ENCODE peak calls at places on chromosomes 5 and 9, in six cellular contexts. One of them, this sample, is unnamed.

GRCh38 chr5:104659497-104659896 is 1096.9 kb upstream of the NUDT12 start:
- DNase-seq in CD4-positive, alpha-beta memory T cell: no peak
- DNase-seq in tibial nerve: no peak
- DNase-seq in CD4-positive, alpha-beta T cell: no peak
- DNase-seq in psoas muscle: no peak
- DNase-seq in OCI-LY7: no peak
- DNase-seq in this sample: no peak

GRCh38 chr9:84647699-84648098 is 21.8 kb upstream of the NTRK2 start:
- DNase-seq in CD4-positive, alpha-beta memory T cell: no peak
- DNase-seq in tibial nerve: no peak
- DNase-seq in CD4-positive, alpha-beta T cell: no peak
- DNase-seq in psoas muscle: no peak
- DNase-seq in OCI-LY7: no peak
- DNase-seq in this sample: no peak

GRCh38 chr5:177437623-177438022 is 9.0 kb upstream of the PRR7 start:
- DNase-seq in CD4-positive, alpha-beta memory T cell: no peak
- DNase-seq in tibial nerve: no peak
- DNase-seq in CD4-positive, alpha-beta T cell: no peak
- DNase-seq in psoas muscle: no peak
- DNase-seq in OCI-LY7: no peak
- DNase-seq in this sample: no peak

GRCh38 chr9:134545213-134546211 is 96.1 kb upstream of the COL5A1 start:
- DNase-seq in CD4-positive, alpha-beta memory T cell: no peak
- DNase-seq in tibial nerve: no peak
- DNase-seq in CD4-positive, alpha-beta T cell: no peak
- DNase-seq in psoas muscle: peak
- DNase-seq in OCI-LY7: no peak
- DNase-seq in this sample: no peak

GRCh38 chr9:126001581-126002225 is 254.5 kb downstream of the PBX3 start:
- DNase-seq in CD4-positive, alpha-beta memory T cell: no peak
- DNase-seq in tibial nerve: no peak
- DNase-seq in CD4-positive, alpha-beta T cell: no peak
- DNase-seq in psoas muscle: peak
- DNase-seq in OCI-LY7: no peak
- DNase-seq in this sample: no peak

GRCh38 chr9:130039504-130040147 is 3.4 kb downstream of the FNBP1 start:
- DNase-seq in CD4-positive, alpha-beta memory T cell: peak
- DNase-seq in tibial nerve: no peak
- DNase-seq in CD4-positive, alpha-beta T cell: no peak
- DNase-seq in psoas muscle: no peak
- DNase-seq in OCI-LY7: peak
- DNase-seq in this sample: no peak

GRCh38 chr5:148805323-148806290 is 20.8 kb upstream of the ADRB2 start:
- DNase-seq in CD4-positive, alpha-beta memory T cell: no peak
- DNase-seq in tibial nerve: no peak
- DNase-seq in CD4-positive, alpha-beta T cell: no peak
- DNase-seq in psoas muscle: peak
- DNase-seq in OCI-LY7: peak
- DNase-seq in this sample: no peak

GRCh38 chr5:50717615-50718014 is 51.2 kb downstream of the PARP8 start:
- DNase-seq in CD4-positive, alpha-beta memory T cell: no peak
- DNase-seq in tibial nerve: no peak
- DNase-seq in CD4-positive, alpha-beta T cell: no peak
- DNase-seq in psoas muscle: no peak
- DNase-seq in OCI-LY7: no peak
- DNase-seq in this sample: no peak

GRCh38 chr9:133252301-133252776 is 22.7 kb downstream of the ABO start:
- DNase-seq in CD4-positive, alpha-beta memory T cell: no peak
- DNase-seq in tibial nerve: no peak
- DNase-seq in CD4-positive, alpha-beta T cell: no peak
- DNase-seq in psoas muscle: no peak
- DNase-seq in OCI-LY7: no peak
- DNase-seq in this sample: no peak

GRCh38 chr5:138635268-138635667 is 60.1 kb upstream of the HSPA9 start:
- DNase-seq in CD4-positive, alpha-beta memory T cell: no peak
- DNase-seq in tibial nerve: no peak
- DNase-seq in CD4-positive, alpha-beta T cell: no peak
- DNase-seq in psoas muscle: no peak
- DNase-seq in OCI-LY7: no peak
- DNase-seq in this sample: no peak

GRCh38 chr5:124902097-124902821 is 155.8 kb upstream of the ZNF608 start:
- DNase-seq in CD4-positive, alpha-beta memory T cell: no peak
- DNase-seq in tibial nerve: no peak
- DNase-seq in CD4-positive, alpha-beta T cell: no peak
- DNase-seq in psoas muscle: no peak
- DNase-seq in OCI-LY7: peak
- DNase-seq in this sample: no peak

GRCh38 chr5:132419517-132420468 is 50.3 kb downstream of the SLC22A5 start:
- DNase-seq in CD4-positive, alpha-beta memory T cell: peak
- DNase-seq in tibial nerve: peak
- DNase-seq in CD4-positive, alpha-beta T cell: peak
- DNase-seq in psoas muscle: peak
- DNase-seq in OCI-LY7: peak
- DNase-seq in this sample: peak
- H3K27ac ChIP-seq in CD4-positive, alpha-beta memory T cell: peak
- H3K27ac ChIP-seq in tibial nerve: peak
- H3K27ac ChIP-seq in CD4-positive, alpha-beta T cell: peak
- H3K27ac ChIP-seq in psoas muscle: peak
- H3K27ac ChIP-seq in OCI-LY7: peak
- H3K27ac ChIP-seq in this sample: peak

DNA sequence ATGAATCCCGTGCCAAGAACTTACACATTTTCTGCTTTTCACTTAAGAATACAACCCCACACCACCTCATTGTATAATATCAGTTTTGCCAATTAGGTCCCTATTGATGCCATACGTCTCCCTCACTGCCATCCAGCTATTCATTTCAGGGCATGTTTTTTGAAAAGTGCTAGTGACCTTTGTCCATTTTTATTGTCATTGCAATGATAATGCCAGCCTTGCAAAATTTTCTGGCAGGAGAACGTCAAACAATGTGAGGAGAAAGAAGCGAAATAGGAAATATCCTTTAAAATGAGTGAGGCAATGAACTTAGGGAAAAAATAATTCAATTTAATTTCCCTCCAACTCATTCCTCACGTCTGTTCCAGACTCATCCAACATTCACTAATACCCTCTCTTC is 111.8 kb upstream of the CKMT2 start:
- DNase-seq in CD4-positive, alpha-beta memory T cell: no peak
- DNase-seq in tibial nerve: no peak
- DNase-seq in CD4-positive, alpha-beta T cell: no peak
- DNase-seq in psoas muscle: no peak
- DNase-seq in OCI-LY7: no peak
- DNase-seq in this sample: no peak
- H3K27ac ChIP-seq in CD4-positive, alpha-beta memory T cell: no peak
- H3K27ac ChIP-seq in tibial nerve: no peak
- H3K27ac ChIP-seq in CD4-positive, alpha-beta T cell: no peak
- H3K27ac ChIP-seq in psoas muscle: no peak
- H3K27ac ChIP-seq in OCI-LY7: no peak
- H3K27ac ChIP-seq in this sample: no peak

DNA sequence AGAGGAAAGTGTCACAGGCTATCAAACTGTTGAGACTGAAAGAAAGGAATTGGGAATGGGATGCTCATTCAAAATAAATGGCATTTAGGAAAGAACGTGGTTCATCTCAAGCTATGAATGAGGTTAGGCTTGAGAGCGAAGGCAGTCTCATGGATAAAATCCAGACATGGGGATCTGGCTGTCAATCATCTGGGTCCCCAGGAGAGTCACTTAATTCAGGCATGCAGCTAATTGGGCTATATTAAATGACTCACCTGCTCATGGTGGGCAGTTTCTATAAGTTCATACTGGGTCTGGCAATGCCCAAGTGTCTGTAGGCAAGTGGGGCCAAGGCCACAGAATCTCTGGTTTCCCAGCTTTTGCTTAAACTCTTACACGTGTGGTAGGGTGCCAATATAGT is 286.5 kb upstream of the SEMA6A start:
- DNase-seq in CD4-positive, alpha-beta memory T cell: no peak
- DNase-seq in tibial nerve: no peak
- DNase-seq in CD4-positive, alpha-beta T cell: no peak
- DNase-seq in psoas muscle: no peak
- DNase-seq in OCI-LY7: no peak
- DNase-seq in this sample: no peak
- H3K27ac ChIP-seq in CD4-positive, alpha-beta memory T cell: no peak
- H3K27ac ChIP-seq in tibial nerve: no peak
- H3K27ac ChIP-seq in CD4-positive, alpha-beta T cell: no peak
- H3K27ac ChIP-seq in psoas muscle: no peak
- H3K27ac ChIP-seq in OCI-LY7: no peak
- H3K27ac ChIP-seq in this sample: no peak

GRCh38 chr5:150734579-150735384 is 24.0 kb downstream of the DCTN4 start:
- DNase-seq in CD4-positive, alpha-beta memory T cell: no peak
- DNase-seq in tibial nerve: peak
- DNase-seq in CD4-positive, alpha-beta T cell: no peak
- DNase-seq in psoas muscle: peak
- DNase-seq in OCI-LY7: peak
- DNase-seq in this sample: no peak

GRCh38 chr5:150729859-150730258 is 29.0 kb downstream of the DCTN4 start:
- DNase-seq in CD4-positive, alpha-beta memory T cell: no peak
- DNase-seq in tibial nerve: no peak
- DNase-seq in CD4-positive, alpha-beta T cell: no peak
- DNase-seq in psoas muscle: no peak
- DNase-seq in OCI-LY7: no peak
- DNase-seq in this sample: no peak

GRCh38 chr5:150731669-150732068 is 27.1 kb downstream of the DCTN4 start:
- DNase-seq in CD4-positive, alpha-beta memory T cell: no peak
- DNase-seq in tibial nerve: peak
- DNase-seq in CD4-positive, alpha-beta T cell: no peak
- DNase-seq in psoas muscle: no peak
- DNase-seq in OCI-LY7: no peak
- DNase-seq in this sample: no peak
- H3K27ac ChIP-seq in CD4-positive, alpha-beta memory T cell: no peak
- H3K27ac ChIP-seq in tibial nerve: peak
- H3K27ac ChIP-seq in CD4-positive, alpha-beta T cell: no peak
- H3K27ac ChIP-seq in psoas muscle: no peak
- H3K27ac ChIP-seq in OCI-LY7: no peak
- H3K27ac ChIP-seq in this sample: no peak

DNA sequence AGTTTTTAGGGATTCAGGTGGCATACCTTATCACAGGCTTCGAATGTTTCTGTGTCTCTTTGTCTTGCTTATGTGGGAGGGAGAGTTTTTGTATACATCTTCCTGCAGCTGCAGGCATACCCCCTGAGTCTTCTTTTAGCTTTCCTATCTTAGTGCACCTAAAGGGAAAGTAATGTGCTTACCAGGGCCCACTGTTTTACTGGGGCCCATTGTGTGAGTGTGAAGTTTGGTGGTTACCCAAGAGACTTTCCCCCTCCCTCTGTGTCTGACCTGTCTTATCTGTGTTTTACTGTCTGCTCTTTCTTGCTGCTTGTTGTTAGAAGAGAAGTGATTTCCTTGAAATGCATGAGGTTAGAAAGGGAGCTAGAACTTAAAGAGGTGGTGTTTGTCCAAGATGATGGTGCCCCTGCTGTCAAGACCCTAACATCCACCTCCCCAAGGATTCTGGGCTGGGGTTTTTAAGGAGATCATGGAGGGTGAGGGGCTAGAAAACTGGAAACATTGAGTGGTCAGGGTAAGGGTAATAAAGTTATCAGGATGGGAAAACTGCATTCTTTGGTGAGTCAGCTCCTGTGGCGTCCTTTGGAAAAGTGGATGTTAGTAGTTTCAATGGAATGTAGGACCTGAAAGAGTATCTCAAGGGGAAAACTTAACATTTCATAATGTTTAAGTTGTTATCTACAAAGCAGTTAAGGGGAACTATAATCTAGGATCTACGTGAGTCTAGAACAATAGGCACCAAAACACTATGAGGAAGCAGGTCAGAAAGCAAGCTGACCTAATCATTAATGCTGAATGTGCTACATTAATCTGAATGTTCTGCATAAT is 583.5 kb upstream of the TUSC1 start:
- DNase-seq in CD4-positive, alpha-beta memory T cell: no peak
- DNase-seq in tibial nerve: no peak
- DNase-seq in CD4-positive, alpha-beta T cell: no peak
- DNase-seq in psoas muscle: no peak
- DNase-seq in OCI-LY7: no peak
- DNase-seq in this sample: no peak
- H3K27ac ChIP-seq in CD4-positive, alpha-beta memory T cell: no peak
- H3K27ac ChIP-seq in tibial nerve: no peak
- H3K27ac ChIP-seq in CD4-positive, alpha-beta T cell: no peak
- H3K27ac ChIP-seq in psoas muscle: no peak
- H3K27ac ChIP-seq in OCI-LY7: no peak
- H3K27ac ChIP-seq in this sample: no peak

GRCh38 chr9:98983295-98984268 is 39.9 kb downstream of the COL15A1 start:
- DNase-seq in CD4-positive, alpha-beta memory T cell: no peak
- DNase-seq in tibial nerve: no peak
- DNase-seq in CD4-positive, alpha-beta T cell: no peak
- DNase-seq in psoas muscle: no peak
- DNase-seq in OCI-LY7: no peak
- DNase-seq in this sample: no peak

GRCh38 chr9:98990181-98990870 is 46.6 kb downstream of the COL15A1 start:
- DNase-seq in CD4-positive, alpha-beta memory T cell: no peak
- DNase-seq in tibial nerve: no peak
- DNase-seq in CD4-positive, alpha-beta T cell: no peak
- DNase-seq in psoas muscle: no peak
- DNase-seq in OCI-LY7: no peak
- DNase-seq in this sample: no peak

GRCh38 chr9:98985596-98985995 is 41.9 kb downstream of the COL15A1 start:
- DNase-seq in CD4-positive, alpha-beta memory T cell: no peak
- DNase-seq in tibial nerve: no peak
- DNase-seq in CD4-positive, alpha-beta T cell: no peak
- DNase-seq in psoas muscle: no peak
- DNase-seq in OCI-LY7: no peak
- DNase-seq in this sample: no peak

GRCh38 chr9:98989036-98990000 is 45.6 kb downstream of the COL15A1 start:
- DNase-seq in CD4-positive, alpha-beta memory T cell: no peak
- DNase-seq in tibial nerve: peak
- DNase-seq in CD4-positive, alpha-beta T cell: no peak
- DNase-seq in psoas muscle: peak
- DNase-seq in OCI-LY7: peak
- DNase-seq in this sample: no peak

DNA sequence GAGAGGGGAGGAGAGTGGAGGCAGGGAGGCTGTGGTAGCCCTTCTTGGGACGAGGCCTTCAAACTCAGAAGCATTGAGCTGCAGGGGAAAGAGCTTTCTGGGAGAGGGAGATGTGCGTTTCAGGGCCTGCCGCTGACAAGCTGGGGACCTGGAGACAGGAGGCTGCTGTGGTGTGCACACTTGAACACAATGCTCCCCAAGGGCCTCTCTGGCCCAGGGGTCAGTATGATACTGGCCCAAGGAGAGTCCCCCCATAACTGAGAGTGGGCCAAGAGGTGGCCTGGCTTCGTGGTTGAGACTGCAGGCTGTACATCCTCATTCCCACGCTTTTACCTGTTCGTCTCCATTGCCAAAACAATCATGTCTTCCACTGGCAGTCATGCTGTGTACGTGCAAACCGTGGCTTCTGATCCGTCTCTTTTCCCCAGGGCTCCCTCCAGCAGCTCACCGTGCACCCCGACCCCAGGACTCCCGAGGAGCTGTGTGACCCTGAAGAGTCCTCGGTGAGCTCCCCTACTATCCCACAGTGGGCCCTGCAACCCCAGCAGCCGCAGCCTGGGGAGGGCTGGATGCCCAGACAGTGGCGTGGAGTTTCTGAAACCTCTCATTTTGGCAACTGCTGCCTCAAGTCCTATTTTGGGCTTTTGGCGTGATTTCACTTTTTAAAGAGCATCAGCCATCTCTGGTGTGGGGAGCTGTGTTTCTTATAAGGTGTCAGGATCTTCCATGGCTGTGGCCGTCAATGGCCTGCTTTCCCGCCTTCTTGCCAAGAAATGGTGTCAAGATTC is 43.4 kb downstream of the COL15A1 start:
- DNase-seq in CD4-positive, alpha-beta memory T cell: no peak
- DNase-seq in tibial nerve: no peak
- DNase-seq in CD4-positive, alpha-beta T cell: no peak
- DNase-seq in psoas muscle: no peak
- DNase-seq in OCI-LY7: no peak
- DNase-seq in this sample: no peak
- H3K27ac ChIP-seq in CD4-positive, alpha-beta memory T cell: no peak
- H3K27ac ChIP-seq in tibial nerve: peak
- H3K27ac ChIP-seq in CD4-positive, alpha-beta T cell: no peak
- H3K27ac ChIP-seq in psoas muscle: peak
- H3K27ac ChIP-seq in OCI-LY7: no peak
- H3K27ac ChIP-seq in this sample: no peak

GRCh38 chr5:134609232-134609851 is 23.3 kb downstream of the SAR1B start:
- DNase-seq in CD4-positive, alpha-beta memory T cell: no peak
- DNase-seq in tibial nerve: no peak
- DNase-seq in CD4-positive, alpha-beta T cell: no peak
- DNase-seq in psoas muscle: no peak
- DNase-seq in OCI-LY7: no peak
- DNase-seq in this sample: no peak
- H3K27ac ChIP-seq in CD4-positive, alpha-beta memory T cell: no peak
- H3K27ac ChIP-seq in tibial nerve: no peak
- H3K27ac ChIP-seq in CD4-positive, alpha-beta T cell: no peak
- H3K27ac ChIP-seq in psoas muscle: peak
- H3K27ac ChIP-seq in OCI-LY7: no peak
- H3K27ac ChIP-seq in this sample: no peak

This sample was measured in substantia nigra.